ENCODE peak calls at places on chromosomes 16 and 17, in four cellular contexts. G is PC-3, D is epithelial cell of esophagus, S is omental fat pad. P is an unnamed sample.

GRCh38 chr16:26816885-26817571 is 249.7 kb upstream of the C16orf82 start:
- DNase-seq in G (peak), D (no peak), S (no peak), P (peak)

GRCh38 chr17:64357191-64357981 is 33.3 kb downstream of the PECAM1 start:
- DNase-seq in S (no peak), G (peak), D (peak), P (no peak)

GRCh38 chr16:72876221-72876620 is 171.7 kb downstream of the ZFHX3 start:
- DNase-seq in D (peak), S (no peak), G (no peak), P (peak)

GRCh38 chr16:86251682-86252081 is 258.6 kb upstream of the FOXF1 start:
- DNase-seq in D (no peak), G (no peak), S (no peak), P (no peak)

GRCh38 chr17:31787082-31787481 is 72.0 kb downstream of the COPRS start:
- DNase-seq in S (no peak), G (no peak), D (no peak), P (no peak)

GRCh38 chr16:87172632-87173031 is 144.6 kb downstream of the C16orf95 start:
- DNase-seq in S (no peak), D (no peak), G (no peak), P (no peak)

GRCh38 chr17:17684901-17685774 is 3.9 kb downstream of the RAI1 start:
- DNase-seq in D (no peak), S (no peak), G (no peak), P (no peak)

GRCh38 chr17:66175892-66176291 is 16.0 kb downstream of the CEP112 start:
- DNase-seq in G (peak), S (no peak), D (no peak), P (no peak)

GRCh38 chr17:81666092-81666341 is 388 bp downstream of the OXLD1 start:
- DNase-seq in D (no peak), G (no peak), S (no peak), P (peak)

GRCh38 chr16:318628-319027 is 33.9 kb downstream of the AXIN1 start:
- DNase-seq in D (no peak), G (no peak), S (no peak), P (peak)

GRCh38 chr17:41665566-41666335 is 22.9 kb upstream of the EIF1 start:
- DNase-seq in S (peak), D (peak), G (peak), P (peak)

GRCh38 chr16:31888735-31889134 is 15.1 kb downstream of the ZNF267 start:
- DNase-seq in S (no peak), D (no peak), G (no peak), P (no peak)

GRCh38 chr16:31223044-31223443 is 6.1 kb upstream of the PYDC1 start:
- DNase-seq in S (no peak), D (no peak), G (no peak), P (no peak)

GRCh38 chr16:84738255-84739038 is 38.6 kb downstream of the USP10 start:
- DNase-seq in G (peak), S (peak), D (peak), P (peak)

GRCh38 chr17:7886227-7887037 is 2.2 kb upstream of the CHD3 start:
- DNase-seq in G (peak), D (no peak), S (no peak), P (peak)

GRCh38 chr16:88995746-88996535 is 18.9 kb upstream of the CBFA2T3 start:
- DNase-seq in D (no peak), G (no peak), S (no peak), P (no peak)

GRCh38 chr16:16131659-16132058 is 91.6 kb downstream of the ABCC6 start:
- DNase-seq in S (no peak), D (no peak), G (no peak), P (no peak)

GRCh38 chr16:79601092-79601977 is 798 bp upstream of the MAF start:
- DNase-seq in S (no peak), D (peak), G (no peak), P (peak)

GRCh38 chr16:85673529-85674417 is 15.0 kb downstream of the GINS2 start:
- DNase-seq in S (no peak), D (no peak), G (no peak), P (no peak)

GRCh38 chr17:13182450-13182849 is 164.6 kb upstream of the ELAC2 start:
- DNase-seq in D (no peak), S (no peak), G (no peak), P (no peak)

GRCh38 chr17:45052052-45052772 is 780 bp upstream of the DCAKD start:
- DNase-seq in D (peak), G (peak), S (no peak), P (peak)

GRCh38 chr16:75836377-75837010 is 110.2 kb upstream of the CPHXL start:
- DNase-seq in D (no peak), S (no peak), G (no peak), P (no peak)

GRCh38 chr17:40153603-40154238 is 13.4 kb downstream of the CASC3 start:
- DNase-seq in D (no peak), G (no peak), S (no peak), P (peak)

GRCh38 chr17:79842136-79842655 is 3.0 kb upstream of the CBX4 start:
- DNase-seq in G (no peak), D (no peak), S (no peak), P (no peak)

GRCh38 chr17:83089322-83090156 is 10.1 kb downstream of the METRNL start:
- DNase-seq in S (no peak), G (peak), D (peak), P (no peak)

GRCh38 chr16:68504066-68504465 is 35.0 kb upstream of the ZFP90 start:
- DNase-seq in S (no peak), D (no peak), G (no peak), P (no peak)

GRCh38 chr16:47732806-47733150 is 271.6 kb downstream of the PHKB start:
- DNase-seq in D (peak), S (no peak), G (peak), P (peak)

GRCh38 chr16:19017179-19017578 is 33.4 kb downstream of the TMC7 start:
- DNase-seq in D (no peak), G (no peak), S (no peak), P (no peak)

GRCh38 chr16:71540-72341 is 690 bp downstream of the RHBDF1 start:
- DNase-seq in S (peak), G (peak), D (peak), P (no peak)

DNA sequence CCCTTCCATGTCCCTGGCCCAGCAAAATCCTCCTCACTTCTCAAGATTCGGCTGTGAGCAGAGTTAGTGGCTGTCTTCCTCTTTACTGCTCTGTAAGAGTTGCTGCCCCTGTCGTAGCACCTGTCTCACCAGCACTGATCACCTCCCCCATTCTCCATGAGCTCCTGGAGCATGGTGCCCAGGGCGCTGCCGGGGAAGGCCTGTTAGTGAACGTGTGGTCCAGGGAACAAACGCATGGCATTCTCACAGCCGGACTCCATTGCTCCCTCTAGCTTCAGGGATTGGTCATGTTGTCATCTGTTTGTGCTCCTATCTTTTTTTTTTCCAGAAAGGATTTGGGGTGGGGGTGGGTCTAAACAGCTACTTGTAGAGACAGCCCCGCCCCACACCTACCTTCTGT is 141.2 kb downstream of the CMIP start:
- DNase-seq in S (no peak), G (peak), D (no peak), P (no peak)
- TF ChIP-seq CTCF in S (no peak), G (peak), D (peak), P (no peak)

GRCh38 chr17:30565073-30565935 is 88.1 kb downstream of the GOSR1 start:
- DNase-seq in D (peak), S (no peak), G (no peak), P (no peak)
- TF ChIP-seq CTCF in D (no peak), S (no peak), G (no peak), P (no peak)

GRCh38 chr16:55056585-55057520 is 126.2 kb downstream of the IRX5 start:
- DNase-seq in S (no peak), G (no peak), D (peak), P (peak)
- TF ChIP-seq CTCF in S (no peak), G (no peak), D (peak), P (no peak)

DNA sequence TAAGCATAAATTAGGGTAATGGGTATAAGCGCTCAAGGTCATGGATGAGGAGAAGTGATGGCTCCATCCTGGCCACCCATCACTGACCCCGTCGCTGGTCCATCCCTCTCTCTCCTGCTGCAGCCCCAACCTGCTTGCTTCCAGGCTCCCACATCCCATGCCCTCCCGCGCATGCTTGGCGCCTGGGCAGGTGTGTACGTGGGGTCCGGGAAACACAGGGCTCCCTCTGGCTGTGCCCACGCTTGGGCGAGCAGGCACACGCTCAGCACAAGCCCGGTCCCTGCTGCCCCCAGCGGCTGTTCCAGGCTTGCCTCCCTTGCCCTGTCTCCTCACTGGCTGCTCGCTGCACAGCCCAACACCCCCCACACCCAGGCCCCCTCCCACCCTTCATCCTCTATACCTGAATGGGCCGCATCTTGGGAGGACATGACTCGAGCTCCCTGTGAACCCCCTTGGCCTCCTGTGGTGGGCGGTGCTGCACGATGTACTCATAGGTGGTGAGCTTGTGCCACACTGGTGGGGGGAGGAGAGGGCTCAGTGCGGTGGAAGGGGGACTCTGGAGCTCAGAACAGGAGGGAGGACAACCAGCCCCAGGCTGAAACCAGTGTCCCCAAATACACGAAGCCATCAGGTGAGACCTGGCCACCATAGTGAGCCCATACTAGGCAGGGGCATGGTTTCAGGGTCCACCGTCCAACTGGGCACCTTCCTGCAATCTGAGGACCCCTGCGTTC is 4.7 kb upstream of the TPPP3 start:
- DNase-seq in G (no peak), S (no peak), D (peak), P (peak)
- TF ChIP-seq CTCF in G (no peak), S (no peak), D (peak), P (no peak)

DNA sequence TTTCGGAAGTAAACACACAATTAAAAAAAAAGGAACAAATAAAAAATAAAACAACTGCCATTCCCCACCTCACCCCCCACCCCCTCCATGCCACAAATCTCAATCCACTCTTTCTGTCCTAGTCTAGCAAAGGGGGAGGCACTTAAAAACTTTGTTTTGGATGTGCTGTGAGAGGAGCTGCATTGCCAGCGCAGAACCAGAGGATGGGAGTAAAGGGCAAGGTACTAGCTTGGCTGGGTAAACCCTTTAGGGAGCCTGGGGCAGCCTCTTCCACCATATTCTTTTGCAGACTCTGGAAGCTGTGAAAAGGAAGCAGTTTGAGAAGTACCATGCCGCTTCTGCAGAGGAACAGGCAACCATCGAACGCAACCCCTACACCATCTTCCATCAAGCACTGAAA is 1.4 kb downstream of the MRPS7 start:
- DNase-seq in S (no peak), D (no peak), G (no peak), P (no peak)
- TF ChIP-seq CTCF in S (no peak), D (no peak), G (peak), P (no peak)

GRCh38 chr17:58344791-58345157 is 7.2 kb downstream of the SUPT4H1 start:
- DNase-seq in S (no peak), D (no peak), G (no peak), P (peak)
- TF ChIP-seq CTCF in S (no peak), D (no peak), G (no peak), P (peak)

GRCh38 chr16:78122774-78123315 is 23.4 kb downstream of the WWOX start:
- DNase-seq in G (peak), D (peak), S (no peak), P (peak)
- TF ChIP-seq CTCF in G (peak), D (peak), S (no peak), P (peak)

GRCh38 chr17:57553525-57553924 is 191.6 kb downstream of the CCDC182 start:
- DNase-seq in D (no peak), G (no peak), S (no peak), P (no peak)

GRCh38 chr17:57551321-57552079 is 193.6 kb downstream of the CCDC182 start:
- DNase-seq in S (no peak), G (no peak), D (no peak), P (peak)

GRCh38 chr17:57550671-57551315 is 194.3 kb downstream of the CCDC182 start:
- DNase-seq in S (no peak), D (no peak), G (no peak), P (no peak)

GRCh38 chr17:57553991-57554825 is 190.9 kb downstream of the CCDC182 start:
- DNase-seq in S (no peak), G (no peak), D (no peak), P (no peak)

DNA sequence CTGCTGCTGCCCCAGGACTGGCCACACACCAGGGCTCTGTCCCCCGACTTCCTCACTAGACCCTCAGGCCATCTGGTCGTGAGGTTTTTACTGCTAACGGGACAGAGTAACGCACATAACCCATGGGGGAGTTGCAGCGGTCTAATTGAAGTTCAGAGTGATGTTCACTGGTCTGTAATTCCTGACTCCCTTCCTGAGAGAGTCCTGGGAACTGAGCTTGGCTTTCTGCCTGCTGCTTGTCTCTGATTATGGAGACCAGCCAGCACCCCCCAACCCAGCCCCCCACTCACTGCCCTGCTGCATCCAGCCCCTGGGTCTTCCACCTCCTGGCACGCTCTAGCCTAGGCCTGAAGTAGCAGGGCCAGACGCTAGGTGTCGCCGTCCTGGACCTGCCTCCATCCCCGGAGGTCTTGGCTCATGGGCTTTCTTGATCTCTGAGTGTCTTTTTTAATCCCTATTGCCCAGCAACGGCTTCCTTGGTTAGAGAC is 192.9 kb downstream of the CCDC182 start:
- DNase-seq in G (no peak), S (no peak), D (peak), P (peak)
- TF ChIP-seq CTCF in G (no peak), S (no peak), D (peak), P (peak)